ENCODE peak calls at places on chromosomes 6 and 20, in seven cellular contexts. V, Z, E, B, L, I and P are unnamed samples.

GRCh38 chr6:163711615-163712568 is 297.4 kb downstream of the QKI start:
- DNase-seq in V (no peak), Z (peak), E (peak), B (no peak), L (peak), I (peak), P (no peak)

GRCh38 chr6:119215885-119216590 is 133.5 kb downstream of the MAN1A1 start:
- DNase-seq in V (no peak), Z (no peak), E (no peak), B (no peak), L (no peak), I (no peak), P (no peak)

GRCh38 chr20:62764156-62764935 is 31.9 kb upstream of the MRGBP start:
- DNase-seq in V (no peak), Z (no peak), E (peak), B (no peak), L (no peak), I (no peak), P (no peak)

GRCh38 chr6:118252474-118252873 is 295.6 kb upstream of the PLN start:
- DNase-seq in V (no peak), Z (no peak), E (no peak), B (no peak), L (no peak), I (no peak), P (no peak)

GRCh38 chr6:80932364-80932763 is 820.1 kb downstream of the TENT5A start:
- DNase-seq in V (no peak), Z (no peak), E (no peak), B (no peak), L (no peak), I (no peak), P (no peak)

GRCh38 chr6:4017847-4018193 is 61.1 kb downstream of the FAM217A start:
- DNase-seq in V (no peak), Z (no peak), E (no peak), B (peak), L (no peak), I (no peak), P (peak)

GRCh38 chr6:23414922-23415321 is 711.1 kb upstream of the NRSN1 start:
- DNase-seq in V (no peak), Z (no peak), E (no peak), B (no peak), L (no peak), I (no peak), P (no peak)

GRCh38 chr20:31476648-31477220 is 1.6 kb downstream of the REM1 start:
- DNase-seq in V (no peak), Z (no peak), E (no peak), B (no peak), L (no peak), I (peak), P (no peak)

GRCh38 chr6:10531513-10531912 is 10.4 kb downstream of the GCNT2 start:
- DNase-seq in V (no peak), Z (no peak), E (no peak), B (no peak), L (no peak), I (no peak), P (no peak)

GRCh38 chr6:26196846-26197683 is 109.8 kb downstream of the HFE start:
- DNase-seq in V (peak), Z (no peak), E (peak), B (no peak), L (peak), I (peak), P (no peak)

GRCh38 chr20:12821249-12821648 is 187.5 kb upstream of the SPTLC3 start:
- DNase-seq in V (no peak), Z (no peak), E (no peak), B (no peak), L (no peak), I (no peak), P (no peak)

GRCh38 chr20:62240015-62240685 is 1.8 kb downstream of the OSBPL2 start:
- DNase-seq in V (no peak), Z (no peak), E (no peak), B (no peak), L (no peak), I (peak), P (no peak)

GRCh38 chr6:29968130-29968529 is 25.8 kb downstream of the HLA-A start:
- DNase-seq in V (no peak), Z (no peak), E (no peak), B (peak), L (peak), I (no peak), P (no peak)

GRCh38 chr20:16863315-16863714 is 115.2 kb downstream of the OTOR start:
- DNase-seq in V (no peak), Z (no peak), E (no peak), B (no peak), L (no peak), I (no peak), P (no peak)

GRCh38 chr6:13908955-13909381 is 15.8 kb upstream of the RNF182 start:
- DNase-seq in V (peak), Z (no peak), E (peak), B (peak), L (peak), I (no peak), P (peak)

GRCh38 chr6:40343887-40344565 is 243.1 kb downstream of the LRFN2 start:
- DNase-seq in V (no peak), Z (no peak), E (no peak), B (no peak), L (no peak), I (no peak), P (peak)

GRCh38 chr20:25285856-25286798 is 38.2 kb downstream of the PYGB start:
- DNase-seq in V (no peak), Z (peak), E (peak), B (no peak), L (peak), I (no peak), P (peak)

GRCh38 chr20:1861996-1862664 is 33.1 kb upstream of the SIRPA start:
- DNase-seq in V (no peak), Z (no peak), E (no peak), B (no peak), L (no peak), I (no peak), P (no peak)

GRCh38 chr20:25084616-25085187 is 2.8 kb upstream of the VSX1 start:
- DNase-seq in V (no peak), Z (no peak), E (no peak), B (no peak), L (no peak), I (no peak), P (no peak)

GRCh38 chr20:7196481-7196880 is 429.0 kb downstream of the BMP2 start:
- DNase-seq in V (no peak), Z (no peak), E (no peak), B (no peak), L (no peak), I (no peak), P (no peak)

GRCh38 chr20:13054011-13054410 is 45.2 kb downstream of the SPTLC3 start:
- DNase-seq in V (no peak), Z (no peak), E (no peak), B (no peak), L (no peak), I (no peak), P (no peak)

GRCh38 chr20:14521436-14521835 is 184.0 kb upstream of the FLRT3 start:
- DNase-seq in V (no peak), Z (no peak), E (no peak), B (peak), L (no peak), I (no peak), P (no peak)

GRCh38 chr6:2834262-2834661 is 7.4 kb downstream of the SERPINB1 start:
- DNase-seq in V (no peak), Z (no peak), E (no peak), B (no peak), L (no peak), I (no peak), P (no peak)

GRCh38 chr6:149464411-149464810 is 20.4 kb downstream of the ZC3H12D start:
- DNase-seq in V (no peak), Z (no peak), E (no peak), B (no peak), L (no peak), I (no peak), P (no peak)

GRCh38 chr6:39753745-39754084 is 28.5 kb upstream of the KIF6 start:
- DNase-seq in V (no peak), Z (no peak), E (no peak), B (no peak), L (no peak), I (no peak), P (no peak)

GRCh38 chr6:44820366-44821158 is 433.1 kb downstream of the CDC5L start:
- DNase-seq in V (no peak), Z (no peak), E (no peak), B (no peak), L (no peak), I (no peak), P (no peak)

GRCh38 chr6:116215414-116215813 is 38.5 kb downstream of the TSPYL4 start:
- DNase-seq in V (no peak), Z (no peak), E (no peak), B (no peak), L (no peak), I (no peak), P (no peak)

GRCh38 chr6:14851286-14851685 is 394.6 kb upstream of the JARID2 start:
- DNase-seq in V (no peak), Z (no peak), E (no peak), B (no peak), L (no peak), I (no peak), P (no peak)

GRCh38 chr20:4040283-4041179 is 25.2 kb upstream of the RNF24 start:
- DNase-seq in V (no peak), Z (no peak), E (no peak), B (no peak), L (peak), I (no peak), P (no peak)
- H3K27ac ChIP-seq in V (no peak), Z (peak), E (no peak), B (peak), L (peak), I (no peak), P (no peak)

GRCh38 chr6:21739838-21740237 is 146.3 kb downstream of the SOX4 start:
- DNase-seq in V (no peak), Z (no peak), E (no peak), B (no peak), L (peak), I (no peak), P (no peak)
- H3K27ac ChIP-seq in V (no peak), Z (no peak), E (no peak), B (peak), L (peak), I (no peak), P (no peak)

GRCh38 chr6:113047148-113047547 is 700.0 kb downstream of the RFPL4B start:
- DNase-seq in V (no peak), Z (no peak), E (no peak), B (peak), L (no peak), I (no peak), P (no peak)
- H3K27ac ChIP-seq in V (no peak), Z (no peak), E (no peak), B (no peak), L (no peak), I (no peak), P (no peak)

DNA sequence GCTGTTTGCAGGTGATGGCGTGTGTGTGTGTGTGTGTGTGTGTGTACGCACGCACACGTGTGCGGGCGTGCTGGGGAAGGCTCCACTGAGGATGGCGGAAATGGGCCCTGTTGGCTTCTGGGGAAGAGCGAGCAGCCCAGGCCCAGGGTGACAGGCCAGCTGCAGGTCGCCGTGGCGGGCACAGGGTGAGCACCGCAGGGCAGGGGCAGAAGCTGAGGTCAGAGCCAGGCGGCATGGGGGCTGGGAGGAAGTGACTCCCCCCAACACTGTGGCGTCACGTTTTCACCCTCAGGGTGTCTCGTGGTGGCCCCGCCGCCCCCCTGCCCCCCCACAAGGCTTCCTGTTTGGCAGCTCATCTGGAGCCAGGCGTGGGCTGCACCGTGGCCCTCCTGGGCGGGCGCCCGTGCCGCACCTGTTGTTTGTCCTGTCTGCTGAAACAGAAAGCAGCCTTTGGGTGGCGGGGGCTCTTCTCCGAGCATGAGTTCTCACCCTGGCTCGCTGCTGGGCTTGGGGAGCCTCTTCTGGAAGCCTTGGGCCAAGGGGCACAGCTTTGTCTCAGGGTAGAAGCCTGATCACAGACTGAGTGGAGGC is 7.1 kb downstream of the RBM38 start:
- DNase-seq in V (peak), Z (peak), E (peak), B (no peak), L (peak), I (peak), P (no peak)
- H3K27ac ChIP-seq in V (peak), Z (peak), E (no peak), B (no peak), L (peak), I (peak), P (no peak)